ENCODE peak calls at places on chromosomes 3 and 15, in eight cellular contexts. W is posterior cingulate gyrus, Y is KBM-7, K is heart left ventricle, J is neural crest cell, P is lower lobe of right lung, A is A549, O is HS-5. S is an unnamed sample.

GRCh38 chr3:99974989-99975388 is 139.3 kb downstream of the FILIP1L start:
- DNase-seq in W (no peak), O (no peak), Y (no peak), P (no peak), K (no peak), A (no peak), J (no peak), S (no peak)

GRCh38 chr3:64238971-64239667 is 13.9 kb upstream of the PRICKLE2 start:
- DNase-seq in K (peak), Y (no peak), J (no peak), W (peak), O (peak), A (peak), P (peak), S (peak)

GRCh38 chr15:41115088-41115651 is 910 bp downstream of the INO80 start:
- DNase-seq in J (no peak), Y (peak), P (no peak), K (no peak), O (peak), W (no peak), A (no peak), S (peak)

GRCh38 chr3:127174284-127174683 is 18.6 kb upstream of the PRR23E start:
- DNase-seq in W (no peak), A (no peak), Y (no peak), O (no peak), K (no peak), J (no peak), P (no peak), S (no peak)

GRCh38 chr3:32945136-32945535 is 6.3 kb upstream of the CCR4 start:
- DNase-seq in W (no peak), P (no peak), K (no peak), A (no peak), O (peak), J (no peak), Y (peak), S (no peak)

GRCh38 chr3:23459915-23460546 is 256.9 kb downstream of the UBE2E2 start:
- DNase-seq in K (peak), A (no peak), W (no peak), J (no peak), O (no peak), Y (no peak), P (no peak), S (no peak)

GRCh38 chr3:188177721-188178120 is 23.8 kb downstream of the LPP start:
- DNase-seq in O (no peak), Y (no peak), W (no peak), A (no peak), P (no peak), J (no peak), K (no peak), S (no peak)

GRCh38 chr3:33786565-33787327 is 11.7 kb upstream of the PDCD6IP start:
- DNase-seq in O (no peak), K (no peak), A (no peak), W (no peak), J (no peak), P (no peak), Y (no peak), S (no peak)

GRCh38 chr3:87206070-87206469 is 21.0 kb upstream of the CHMP2B start:
- DNase-seq in P (no peak), J (no peak), K (no peak), Y (no peak), A (peak), W (no peak), O (peak), S (no peak)

GRCh38 chr15:86021281-86022264 is 58.1 kb upstream of the AGBL1 start:
- DNase-seq in W (no peak), P (no peak), J (no peak), A (no peak), K (no peak), O (peak), Y (no peak), S (no peak)

GRCh38 chr3:12994607-12995388 is 78.4 kb downstream of the IQSEC1 start:
- DNase-seq in O (peak), Y (peak), J (peak), K (peak), P (peak), A (peak), W (peak), S (peak)

GRCh38 chr3:194204036-194204792 is 68.3 kb downstream of the HES1 start:
- DNase-seq in K (no peak), A (peak), W (no peak), O (no peak), Y (no peak), J (no peak), P (peak), S (no peak)

GRCh38 chr3:71726106-71726505 is 904 bp upstream of the EIF4E3 start:
- DNase-seq in K (no peak), Y (no peak), J (no peak), W (no peak), A (no peak), O (no peak), P (no peak), S (no peak)

GRCh38 chr3:78728406-78729145 is 1039.2 kb downstream of the ROBO1 start:
- DNase-seq in J (no peak), K (peak), Y (no peak), P (peak), O (no peak), A (no peak), W (peak), S (no peak)

GRCh38 chr3:130658666-130659065 is 88.0 kb downstream of the PIK3R4 start:
- DNase-seq in P (no peak), O (no peak), A (no peak), W (no peak), Y (no peak), K (no peak), J (no peak), S (no peak)

GRCh38 chr3:58008140-58009025 is at the start of gene FLNB:
- DNase-seq in K (peak), A (peak), Y (peak), P (peak), O (no peak), J (peak), W (peak), S (peak)

GRCh38 chr3:140265269-140265668 is 330.3 kb downstream of the CLSTN2 start:
- DNase-seq in A (no peak), P (no peak), O (no peak), W (no peak), K (no peak), Y (no peak), J (no peak), S (no peak)

GRCh38 chr15:37902126-37902525 is 32.3 kb upstream of the TMCO5A start:
- DNase-seq in K (no peak), J (no peak), W (no peak), P (no peak), O (no peak), Y (no peak), A (no peak), S (no peak)

GRCh38 chr15:63041982-63042878 is at the start of gene TPM1:
- DNase-seq in K (peak), W (peak), J (peak), Y (no peak), O (no peak), A (peak), P (peak), S (peak)

GRCh38 chr15:31499953-31500808 is 173.5 kb downstream of the KLF13 start:
- DNase-seq in J (no peak), W (no peak), Y (peak), O (no peak), P (no peak), A (no peak), K (no peak), S (no peak)

GRCh38 chr3:14301558-14301957 is 100.8 kb upstream of the SLC6A6 start:
- DNase-seq in Y (no peak), K (no peak), W (no peak), O (no peak), J (no peak), P (peak), A (no peak), S (no peak)

GRCh38 chr3:81375921-81376320 is 385.5 kb downstream of the GBE1 start:
- DNase-seq in Y (no peak), W (no peak), P (no peak), J (no peak), K (no peak), O (no peak), A (no peak), S (no peak)